ENCODE peak calls at places on chromosomes 4 and X, in ten cellular contexts. N is stimulated activated naive CD8-positive, alpha-beta T cell treated with anti-CD3 and anti-CD28 coated beads, Interleukin-15, amount 100 ng/mL, for 72 hours; F is activated naive CD8-positive, alpha-beta T cell treated with anti-CD3 and anti-CD28 coated beads, Interleukin-2, amount 10 ng/mL, durations not matched to agents 7 days and 5 days; E is upper lobe of left lung; M is left cardiac atrium; A is T-cell; Q is stimulated activated effector memory CD8-positive, alpha-beta T cell treated with anti-CD3 and anti-CD28 coated beads, Interleukin-12 subunit alpha, Interleukin-12 subunit beta, amount 100 ng/mL, for 72 hours; H is psoas muscle; B is naive thymus-derived CD8-positive, alpha-beta T cell; I is SK-N-SH treated with all-trans-retinoic acid at 6 μM for 48 hours. X is an unnamed sample.

GRCh38 chr4:20662851-20663250 is 37.4 kb upstream of the PACRGL start:
- ATAC-seq in B (no peak), H (no peak), N (peak), E (no peak), I (peak), A (no peak), M (no peak), Q (peak), F (peak), X (no peak)

GRCh38 chr4:37392540-37393255 is 148.2 kb downstream of the NWD2 start:
- ATAC-seq in N (peak), E (peak), I (no peak), B (no peak), H (no peak), F (no peak), M (peak), A (no peak), Q (no peak), X (no peak)

GRCh38 chr4:16227462-16227868 is 1.2 kb upstream of the TAPT1 start:
- ATAC-seq in H (peak), E (peak), F (no peak), A (no peak), I (peak), B (peak), M (peak), N (peak), Q (no peak), X (no peak)

GRCh38 chrX:154486396-154487207 is at the start of gene UBL4A:
- ATAC-seq in F (peak), A (peak), H (peak), B (peak), N (peak), I (peak), E (peak), M (peak), Q (peak), X (peak)

GRCh38 chrX:66004928-66005831 is 34.7 kb downstream of the VSIG4 start:
- ATAC-seq in H (no peak), M (no peak), Q (peak), N (peak), F (peak), E (no peak), I (no peak), A (peak), B (peak), X (no peak)

GRCh38 chrX:130295519-130296314 is 27.0 kb upstream of the ZNF280C start:
- ATAC-seq in B (no peak), M (no peak), H (no peak), N (no peak), F (no peak), A (no peak), E (no peak), I (no peak), Q (no peak), X (no peak)

GRCh38 chrX:68732906-68733493 is 85.5 kb downstream of the STARD8 start:
- ATAC-seq in M (peak), Q (peak), A (peak), H (peak), N (no peak), B (no peak), F (peak), E (peak), I (peak), X (no peak)

GRCh38 chr4:16931906-16932305 is 33.5 kb upstream of the LDB2 start:
- ATAC-seq in E (no peak), H (no peak), Q (no peak), B (no peak), M (peak), A (no peak), N (no peak), F (no peak), I (no peak), X (no peak)

GRCh38 chrX:53666171-53666570 is 20.3 kb downstream of the HUWE1 start:
- ATAC-seq in H (no peak), F (no peak), M (no peak), Q (no peak), B (no peak), I (no peak), E (no peak), A (no peak), N (no peak), X (no peak)

X was measured in stimulated activated memory B cell treated with anti-CD40 and anti-IgM and Interleukin-4, amounts not matched to agents 10 μg/mL and 1 μg/mL and 100 μg/mL, for 72 hours.